ENCODE peak calls at places on chromosomes 12 and 14, in four cellular contexts. V is WTC11, Q is K562, M is GM12878. W is an unnamed sample.

GRCh38 chr14:37623552-37623951 is 28.1 kb downstream of the TTC6 start:
- DNase-seq in V (no peak), Q (no peak), M (no peak), W (no peak)

GRCh38 chr12:46585854-46586621 is 213.5 kb upstream of the SLC38A2 start:
- DNase-seq in M (no peak), V (peak; percentile 70), Q (no peak), W (no peak)

GRCh38 chr14:64410084-64410774 is 22.1 kb downstream of the MTHFD1 start:
- DNase-seq in Q (no peak), M (no peak), V (peak; percentile 44), W (no peak)

GRCh38 chr12:105014603-105015002 is 28.5 kb downstream of the NOPCHAP1 start:
- DNase-seq in V (no peak), M (no peak), Q (no peak), W (no peak)

GRCh38 chr14:92754956-92755355 is 6.5 kb upstream of the LGMN start:
- DNase-seq in V (no peak), Q (no peak), M (no peak), W (no peak)

GRCh38 chr14:55105991-55106390 is 23.1 kb upstream of the LGALS3 start:
- DNase-seq in V (no peak), M (no peak), Q (no peak), W (no peak)

GRCh38 chr14:55136868-55137785 is 8.1 kb downstream of the LGALS3 start:
- DNase-seq in Q (no peak), V (no peak), M (no peak), W (peak; percentile 39)

GRCh38 chr12:2974560-2974971 is 15.4 kb downstream of the TEAD4 start:
- DNase-seq in Q (no peak), V (peak; percentile 50), M (no peak), W (no peak)

GRCh38 chr14:100088226-100088625 is 23.0 kb downstream of the EVL start:
- DNase-seq in V (no peak), M (no peak), Q (no peak), W (no peak)

GRCh38 chr12:23221926-23222325 is 597.0 kb downstream of the ETNK1 start:
- DNase-seq in V (no peak), M (no peak), Q (no peak), W (no peak)

GRCh38 chr14:23078692-23079116 is 16.2 kb downstream of the ACIN1 start:
- DNase-seq in Q (peak; percentile 44), V (no peak), M (no peak), W (no peak)

GRCh38 chr12:73598626-73599025 is 939.0 kb upstream of the ATXN7L3B start:
- DNase-seq in V (no peak), Q (no peak), M (no peak), W (no peak)

GRCh38 chr12:109547286-109547685 is 26.0 kb downstream of the MMAB start:
- DNase-seq in M (no peak), Q (no peak), V (no peak), W (no peak)

GRCh38 chr12:109542014-109542413 is 31.3 kb downstream of the MMAB start:
- DNase-seq in Q (no peak), V (no peak), M (no peak), W (no peak)

GRCh38 chr12:109542876-109543275 is 30.4 kb downstream of the MMAB start:
- DNase-seq in M (no peak), Q (no peak), V (no peak), W (no peak)

GRCh38 chr12:109545826-109546225 is 27.5 kb downstream of the MMAB start:
- DNase-seq in Q (no peak), V (no peak), M (no peak), W (no peak)

GRCh38 chr12:109544955-109545531 is 28.3 kb downstream of the MMAB start:
- DNase-seq in M (no peak), Q (no peak), V (no peak), W (peak; percentile 57)
- TF ChIP-seq USF1 in M (no peak), Q (no peak), V (no peak), W (no peak)

DNA sequence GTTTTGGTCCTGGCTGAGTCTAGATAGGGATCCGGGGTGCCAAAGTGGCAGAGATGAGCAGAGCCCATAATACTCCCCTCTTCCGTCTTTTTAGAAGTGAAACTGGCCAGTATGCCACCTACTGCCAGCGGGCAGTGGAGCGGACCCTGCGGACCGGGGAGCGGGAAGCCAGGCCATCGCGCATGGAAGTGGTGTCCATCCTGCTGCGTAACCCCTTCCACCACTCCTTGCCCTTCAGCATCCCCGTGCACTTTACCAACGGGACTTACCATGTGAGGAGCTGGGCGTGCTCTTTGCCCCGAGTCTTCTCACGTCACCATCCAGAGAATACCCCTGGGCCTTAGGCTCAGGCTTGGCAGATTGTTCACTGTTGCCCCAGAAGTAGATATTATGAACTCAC is 21.0 kb downstream of the PIGH start:
- DNase-seq in M (no peak), Q (no peak), V (no peak), W (no peak)
- TF ChIP-seq USF1 in M (no peak), Q (no peak), V (no peak), W (no peak)

GRCh38 chr14:103685276-103686211 is 29.7 kb downstream of the XRCC3 start:
- DNase-seq in M (no peak), V (no peak), Q (no peak), W (no peak)

GRCh38 chr14:103688441-103688840 is 26.8 kb downstream of the XRCC3 start:
- DNase-seq in V (no peak), M (no peak), Q (no peak), W (no peak)

GRCh38 chr14:103688906-103689902 is 26.0 kb downstream of the XRCC3 start:
- DNase-seq in V (no peak), M (peak; percentile 53), Q (no peak), W (no peak)

GRCh38 chr14:103686831-103687485 is 28.3 kb downstream of the XRCC3 start:
- DNase-seq in Q (no peak), V (no peak), M (no peak), W (no peak)

GRCh38 chr14:103687712-103688111 is 27.5 kb downstream of the XRCC3 start:
- DNase-seq in Q (no peak), V (no peak), M (no peak), W (no peak)
- TF ChIP-seq USF1 in Q (no peak), V (no peak), M (no peak), W (no peak)

GRCh38 chr12:53543539-53543938 is 36.3 kb upstream of the NPFF start:
- DNase-seq in V (peak; percentile 46), Q (peak; percentile 58), M (peak; percentile 53), W (peak; percentile 70)
- TF ChIP-seq USF1 in V (no peak), Q (no peak), M (no peak), W (no peak)

GRCh38 chr12:64736771-64737170 is 22.4 kb downstream of the GNS start:
- DNase-seq in Q (no peak), M (no peak), V (no peak), W (no peak)

GRCh38 chr12:64731683-64732082 is 27.5 kb downstream of the GNS start:
- DNase-seq in Q (no peak), V (no peak), M (no peak), W (no peak)

GRCh38 chr12:64730585-64730964 is 28.6 kb downstream of the GNS start:
- DNase-seq in Q (no peak), M (no peak), V (no peak), W (peak; percentile 49)

GRCh38 chr12:64735447-64735846 is 23.8 kb downstream of the GNS start:
- DNase-seq in Q (no peak), M (no peak), V (no peak), W (no peak)

DNA sequence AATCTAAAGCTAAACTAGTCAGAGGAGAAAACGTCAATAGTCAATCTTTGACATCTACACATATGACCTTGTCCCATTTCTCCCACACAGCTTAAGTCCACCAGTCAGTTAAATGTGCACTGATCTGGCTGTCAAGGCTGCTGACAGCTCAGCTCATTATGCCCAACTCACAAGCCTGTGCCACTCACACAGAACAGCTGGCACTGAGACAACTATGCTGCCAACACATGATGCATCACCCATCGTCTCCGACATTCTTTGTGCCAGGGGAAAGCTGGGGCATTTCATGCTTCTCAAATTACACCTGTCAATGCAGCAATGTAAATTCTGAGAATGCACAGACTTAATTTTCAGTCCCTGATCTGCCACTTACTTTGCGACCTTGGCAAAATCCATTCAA is 25.3 kb downstream of the GNS start:
- DNase-seq in Q (no peak), V (no peak), M (no peak), W (no peak)
- TF ChIP-seq USF1 in Q (no peak), V (no peak), M (no peak), W (no peak)